ENCODE peak calls at places on chromosomes 5 and 9, in six cellular contexts. E, A, H, X, D and J are unnamed samples.

GRCh38 chr5:5629579-5629978 is 207.1 kb downstream of the ICE1 start:
- DNase-seq in A (no peak), X (no peak), H (no peak), D (no peak), E (no peak), J (no peak)

GRCh38 chr5:111017731-111018130 is 53.8 kb upstream of the TSLP start:
- DNase-seq in E (no peak), A (no peak), D (no peak), X (no peak), H (no peak), J (no peak)

GRCh38 chr9:105858877-105859276 is 164.5 kb downstream of the TMEM38B start:
- DNase-seq in D (no peak), X (no peak), E (no peak), A (no peak), H (no peak), J (no peak)

GRCh38 chr9:37966443-37967271 is 62.7 kb upstream of the SLC25A51 start:
- DNase-seq in E (no peak), A (no peak), X (no peak), H (no peak), D (no peak), J (no peak)

GRCh38 chr5:136164226-136164625 is 28.7 kb downstream of the SMIM32 start:
- DNase-seq in X (no peak), H (no peak), A (no peak), D (no peak), E (no peak), J (no peak)

GRCh38 chr9:77877976-77878375 is 153.6 kb downstream of the GNAQ start:
- DNase-seq in H (no peak), X (no peak), D (no peak), E (no peak), A (no peak), J (no peak)

GRCh38 chr5:38424237-38425080 is 132.0 kb downstream of the LIFR start:
- DNase-seq in E (no peak), A (no peak), D (no peak), H (no peak), X (no peak), J (no peak)

GRCh38 chr5:52800394-52801213 is 12.9 kb downstream of the ITGA1 start:
- DNase-seq in H (peak), A (peak), D (peak), X (peak), E (no peak), J (no peak)

GRCh38 chr5:140246378-140247122 is 56.4 kb downstream of the PFDN1 start:
- DNase-seq in D (no peak), E (no peak), A (peak), H (no peak), X (no peak), J (no peak)

DNA sequence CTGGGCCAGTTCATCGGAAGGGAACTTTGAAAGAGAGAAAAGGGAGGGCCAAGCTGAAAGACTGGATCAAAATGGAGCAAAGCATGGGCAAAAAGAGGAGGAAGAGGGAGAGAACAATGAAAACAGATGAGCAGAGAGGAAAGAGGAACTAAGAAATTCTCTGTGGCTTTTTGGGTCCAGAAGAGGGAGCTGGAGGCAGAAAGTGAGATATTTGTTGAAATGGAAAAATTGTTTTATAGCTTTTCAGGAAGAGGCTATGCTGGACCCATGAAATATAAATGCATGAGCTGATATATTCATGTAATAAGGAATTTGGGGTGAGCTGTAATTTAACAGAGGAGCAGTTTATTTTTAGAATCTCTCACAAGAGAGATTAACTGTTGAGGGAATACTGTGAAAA is 457.3 kb downstream of the DMAC1 start:
- DNase-seq in A (no peak), D (no peak), H (no peak), E (no peak), X (peak), J (peak)
- TF ChIP-seq CTCF in A (peak), D (no peak), H (no peak), E (peak), X (no peak), J (no peak)

GRCh38 chr9:114031948-114032688 is 46.0 kb downstream of the AMBP start:
- DNase-seq in H (no peak), D (no peak), E (no peak), A (no peak), X (no peak), J (no peak)
- TF ChIP-seq REST in H (no peak), D (no peak), E (no peak), A (no peak), X (no peak), J (no peak)

GRCh38 chr9:91134608-91135007 is 227.1 kb downstream of the AUH start:
- DNase-seq in E (no peak), D (no peak), H (no peak), X (no peak), A (no peak), J (no peak)

GRCh38 chr9:91127653-91128052 is 234.1 kb downstream of the AUH start:
- DNase-seq in A (no peak), H (no peak), D (no peak), E (no peak), X (no peak), J (no peak)

GRCh38 chr9:91132576-91133073 is 229.1 kb downstream of the AUH start:
- DNase-seq in E (no peak), D (no peak), A (no peak), X (no peak), H (no peak), J (no peak)

GRCh38 chr9:91130796-91131318 is 230.9 kb downstream of the AUH start:
- DNase-seq in A (no peak), E (no peak), D (no peak), H (no peak), X (no peak), J (no peak)

GRCh38 chr9:91131433-91131839 is 230.3 kb downstream of the AUH start:
- DNase-seq in D (no peak), A (no peak), X (no peak), H (peak), E (peak), J (peak)
- H3K4me3 ChIP-seq in D (no peak), A (no peak), X (no peak), H (no peak), E (peak), J (no peak)

GRCh38 chr5:71922584-71923106 is 184.6 kb upstream of the MAP1B start:
- DNase-seq in X (no peak), D (no peak), A (no peak), E (peak), H (peak), J (no peak)
- TF ChIP-seq CTCF in X (no peak), D (no peak), A (peak), E (no peak), H (peak), J (no peak)

GRCh38 chr5:80094339-80094738 is 59.2 kb downstream of the THBS4 start:
- DNase-seq in A (no peak), D (no peak), X (no peak), E (no peak), H (no peak), J (no peak)

GRCh38 chr5:80090884-80091166 is 55.7 kb downstream of the THBS4 start:
- DNase-seq in D (no peak), X (peak), H (no peak), E (no peak), A (no peak), J (no peak)

GRCh38 chr5:80097516-80097915 is 62.4 kb downstream of the THBS4 start:
- DNase-seq in D (no peak), H (no peak), X (peak), E (no peak), A (no peak), J (no peak)

GRCh38 chr5:80092521-80093107 is 57.5 kb downstream of the THBS4 start:
- DNase-seq in X (no peak), E (no peak), H (no peak), A (no peak), D (no peak), J (no peak)

DNA sequence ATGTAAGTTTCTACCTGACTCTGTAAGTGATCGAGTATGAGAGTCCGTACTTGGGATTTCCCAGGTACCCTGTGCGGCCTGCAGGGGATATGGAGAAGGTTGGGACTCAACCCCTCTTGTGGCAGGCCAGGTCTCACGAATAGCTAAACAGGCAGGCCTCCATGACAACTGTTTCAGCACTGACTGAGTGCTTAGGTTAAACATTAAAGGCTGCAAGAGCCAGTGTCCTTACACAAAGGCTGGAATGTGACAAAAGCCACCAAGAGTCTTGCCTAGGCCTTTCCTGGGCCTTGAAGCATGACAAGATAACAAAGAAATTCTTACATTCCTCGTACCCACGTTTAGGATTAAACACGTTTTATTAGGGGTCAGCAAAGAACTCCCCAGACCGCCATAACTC is 58.6 kb downstream of the THBS4 start:
- DNase-seq in A (no peak), E (no peak), H (peak), D (no peak), X (peak), J (no peak)
- TF ChIP-seq REST in A (no peak), E (no peak), H (no peak), D (no peak), X (no peak), J (no peak)

GRCh38 chr9:5040730-5041389 is 55.8 kb downstream of the JAK2 start:
- DNase-seq in H (no peak), E (no peak), D (no peak), X (no peak), A (no peak), J (no peak)
- H3K4me3 ChIP-seq in H (no peak), E (no peak), D (no peak), X (no peak), A (no peak), J (no peak)

GRCh38 chr5:159100022-159100927 is 559 bp upstream of the EBF1 start:
- DNase-seq in A (peak), H (peak), X (peak), D (peak), E (peak), J (no peak)
- TF ChIP-seq CTCF in A (no peak), H (no peak), X (no peak), D (no peak), E (no peak), J (no peak)

GRCh38 chr5:157820593-157821252 is 38.2 kb downstream of the CLINT1 start:
- DNase-seq in D (peak), H (peak), E (peak), X (peak), A (peak), J (no peak)
- TF ChIP-seq REST in D (no peak), H (no peak), E (no peak), X (no peak), A (no peak), J (no peak)